ENCODE peak calls at places on chromosomes 5 and 9, in four cellular contexts. E is tibial artery, L is BE2C, S is PC-9. K is an unnamed sample.

GRCh38 chr5:179489015-179489414 is 61.3 kb upstream of the RUFY1 start:
- DNase-seq in S (no peak), E (no peak), L (no peak), K (no peak)

GRCh38 chr9:88583901-88584596 is 49.1 kb downstream of the NXNL2 start:
- DNase-seq in L (no peak), E (no peak), S (no peak), K (no peak)

GRCh38 chr9:22084336-22085035 is 75.4 kb upstream of the CDKN2B start:
- DNase-seq in L (no peak), E (no peak), S (peak; percentile 42), K (no peak)

GRCh38 chr9:96495341-96495740 is 45.4 kb downstream of the HABP4 start:
- DNase-seq in E (no peak), S (no peak), L (no peak), K (no peak)

GRCh38 chr9:116661037-116661954 is 25.8 kb upstream of the TRIM32 start:
- DNase-seq in L (peak; percentile 28), E (no peak), S (peak; percentile 35), K (no peak)

GRCh38 chr9:123364241-123364824 is 8.3 kb downstream of the CRB2 start:
- DNase-seq in L (no peak), S (no peak), E (no peak), K (no peak)

GRCh38 chr5:139817362-139817761 is 21.8 kb downstream of the PSD2 start:
- DNase-seq in L (peak; percentile 5), S (no peak), E (no peak), K (no peak)

GRCh38 chr5:122300374-122300773 is 11.7 kb upstream of the SNCAIP start:
- DNase-seq in S (no peak), E (no peak), L (no peak), K (no peak)

GRCh38 chr9:121354141-121354540 is 15.9 kb downstream of the STOM start:
- DNase-seq in L (no peak), S (no peak), E (no peak), K (no peak)

GRCh38 chr5:14452685-14453084 is 128.9 kb upstream of the OTULINL start:
- DNase-seq in L (no peak), S (no peak), E (no peak), K (no peak)

GRCh38 chr5:95941756-95942155 is 19.9 kb downstream of the ELL2 start:
- DNase-seq in S (no peak), L (no peak), E (no peak), K (no peak)

GRCh38 chr9:94823710-94824109 is 97.2 kb downstream of the AOPEP start:
- DNase-seq in E (no peak), S (no peak), L (no peak), K (no peak)

GRCh38 chr5:73693573-73694061 is 67.6 kb downstream of the ARHGEF28 start:
- DNase-seq in S (no peak), L (peak; percentile 17), E (no peak), K (no peak)

GRCh38 chr5:180816608-180817534 is 14.3 kb upstream of the MGAT1 start:
- DNase-seq in L (no peak), S (no peak), E (no peak), K (peak; percentile 61)

GRCh38 chr9:137694962-137695875 is 76.4 kb downstream of the EHMT1 start:
- DNase-seq in E (no peak), S (peak; percentile 12), L (peak; percentile 48), K (no peak)

GRCh38 chr5:178624626-178625546 is 2.0 kb downstream of the CLK4 start:
- DNase-seq in E (no peak), L (peak; percentile 20), S (no peak), K (no peak)

GRCh38 chr5:119367502-119368237 is 11.9 kb downstream of the TNFAIP8 start:
- DNase-seq in E (no peak), L (no peak), S (no peak), K (no peak)

GRCh38 chr5:142896325-142897007 is 126.3 kb downstream of the ARHGAP26 start:
- DNase-seq in S (peak; percentile 19), L (no peak), E (no peak), K (no peak)

GRCh38 chr9:115234094-115234493 is 116.1 kb upstream of the TNC start:
- DNase-seq in S (peak; percentile 69), E (no peak), L (no peak), K (no peak)

GRCh38 chr9:68746564-68746963 is 41.5 kb downstream of the PIP5K1B start:
- DNase-seq in S (no peak), E (no peak), L (no peak), K (no peak)

DNA sequence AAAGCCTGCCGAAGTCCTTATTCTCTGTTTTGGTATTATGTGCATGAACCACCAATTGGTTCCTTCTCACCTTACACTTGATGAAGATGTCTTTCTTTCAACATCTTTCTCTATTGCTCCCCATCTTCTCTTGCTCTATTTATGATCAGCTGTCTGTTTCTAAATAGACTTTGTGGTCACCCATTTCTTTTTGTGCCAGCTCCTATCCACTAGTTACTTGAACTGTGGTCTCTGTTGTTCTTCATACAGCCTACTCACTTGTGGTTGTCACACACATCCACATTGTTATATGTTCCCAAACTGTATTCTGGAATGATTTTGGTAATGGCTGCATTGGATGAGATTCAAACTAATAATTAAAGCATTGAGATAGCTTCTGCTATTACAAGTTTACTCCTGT is 11.4 kb downstream of the VCAN start:
- DNase-seq in L (no peak), S (no peak), E (no peak), K (no peak)
- H3K4me3 ChIP-seq in L (no peak overlapping the region), S (no peak overlapping the region), E (no peak overlapping the region), K (no peak overlapping the region)

GRCh38 chr9:74281674-74282073 is 215.5 kb upstream of the RORB start:
- DNase-seq in S (no peak), E (no peak), L (no peak), K (no peak)

GRCh38 chr9:74282526-74283253 is 214.4 kb upstream of the RORB start:
- DNase-seq in S (no peak), E (no peak), L (no peak), K (no peak)

GRCh38 chr9:74275872-74276508 is 221.1 kb upstream of the RORB start:
- DNase-seq in L (no peak), E (no peak), S (no peak), K (no peak)

DNA sequence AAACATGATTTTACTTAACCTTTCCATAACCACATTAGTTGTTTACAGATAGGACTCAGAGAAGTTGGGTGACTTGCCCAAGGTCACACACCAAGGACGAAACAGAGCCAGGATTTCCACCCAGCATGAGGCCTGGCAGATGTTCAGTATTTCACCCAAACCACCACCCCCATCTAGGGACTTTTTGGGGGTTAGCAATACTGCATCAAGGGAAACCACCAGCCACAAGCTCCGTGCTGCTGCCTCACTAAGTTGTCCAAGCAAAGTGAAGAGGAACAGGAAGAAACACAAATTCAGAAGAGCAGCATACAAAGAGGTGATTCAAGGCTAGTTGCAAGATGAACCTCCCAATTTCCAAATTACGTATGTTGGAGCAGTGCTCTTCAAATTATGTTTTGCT is 219.6 kb upstream of the RORB start:
- DNase-seq in L (no peak), S (no peak), E (no peak), K (no peak)
- TF ChIP-seq CTCF in L (no peak), S (no peak), E (no peak), K (no peak)

DNA sequence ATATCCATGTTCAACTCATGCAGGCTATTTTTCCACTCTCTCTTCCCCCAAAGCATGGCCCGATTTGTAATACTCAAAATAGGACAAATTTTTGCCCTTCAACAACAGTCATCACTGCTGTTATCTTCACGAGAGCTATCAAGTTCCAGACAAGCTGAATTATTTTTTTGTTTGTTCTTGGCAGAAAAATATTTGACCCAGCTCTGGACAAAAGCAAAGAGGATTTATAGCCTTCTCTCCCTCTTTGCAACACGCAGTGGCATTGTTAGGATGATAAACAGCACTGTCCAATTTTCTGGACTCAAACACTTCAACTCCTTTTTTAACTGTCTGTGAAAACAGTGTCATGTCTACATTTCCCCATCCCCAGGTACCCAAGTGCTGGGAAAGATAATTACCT is 160.2 kb downstream of the SLF1 start:
- DNase-seq in L (no peak), S (no peak), E (no peak), K (no peak)
- H3K4me1 ChIP-seq in L (peaks cover 32% of the 10 kb centered on the region), S (no peaks in the 10 kb centered on the region), E (no peaks in the 10 kb centered on the region), K (no peaks in the 10 kb centered on the region)

GRCh38 chr5:177313561-177314259 is 2.0 kb upstream of the MXD3 start:
- DNase-seq in S (no peak), L (no peak), E (no peak), K (no peak)

GRCh38 chr5:177314376-177315342 is 3.0 kb upstream of the MXD3 start:
- DNase-seq in L (no peak), E (no peak), S (no peak), K (no peak)

GRCh38 chr5:177311361-177311722 is 356 bp downstream of the MXD3 start:
- DNase-seq in S (no peak), E (no peak), L (peak; percentile 54), K (no peak)

GRCh38 chr5:177311723-177312648 is at the start of gene MXD3:
- DNase-seq in E (peak; percentile 98), S (peak; percentile 98), L (peak; percentile 100), K (peak; percentile 88)

GRCh38 chr5:177312649-177313181 is 1.0 kb upstream of the MXD3 start:
- DNase-seq in E (no peak), S (peak; percentile 67), L (peak; percentile 49), K (no peak)
- H3K4me3 ChIP-seq in E (peak overlapping the region; percentile 74), S (peak overlapping the region; percentile 72), L (peak overlapping the region; percentile 78), K (peak overlapping the region; percentile 66)

GRCh38 chr5:42241636-42242035 is 181.6 kb upstream of the GHR start:
- DNase-seq in L (no peak), S (no peak), E (no peak), K (no peak)
- TF ChIP-seq CTCF in L (no peak), S (no peak), E (no peak), K (no peak)

DNA sequence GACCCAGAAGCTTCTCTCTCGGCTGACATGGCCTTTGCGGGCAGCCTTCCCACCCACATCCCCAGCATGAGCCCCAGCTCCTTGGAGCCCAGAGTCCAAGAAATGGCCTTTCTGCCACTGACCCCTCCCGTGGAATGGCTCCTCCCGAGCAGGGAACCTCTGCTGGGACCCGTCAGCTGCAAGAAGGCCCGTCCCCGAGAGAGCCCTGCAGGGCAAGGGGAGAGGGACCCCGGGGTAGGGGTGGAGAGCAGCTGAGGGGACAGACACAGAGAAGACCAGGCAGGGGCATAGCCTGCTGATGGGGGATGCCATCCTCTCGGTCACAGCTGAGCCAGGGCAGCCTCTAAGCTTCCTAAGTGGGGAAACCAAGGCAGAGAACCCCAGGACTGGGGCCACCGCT is 11.2 kb upstream of the NOTCH1 start:
- DNase-seq in E (no peak), L (no peak), S (no peak), K (no peak)
- H3K4me1 ChIP-seq in E (peaks cover 27% of the 10 kb centered on the region), L (no peaks in the 10 kb centered on the region), S (peaks cover 29% of the 10 kb centered on the region), K (no peaks in the 10 kb centered on the region)

GRCh38 chr5:166926098-166926497 is 1365.3 kb upstream of the WWC1 start:
- DNase-seq in S (no peak), E (no peak), L (no peak), K (no peak)
- H3K4me3 ChIP-seq in S (no peak overlapping the region), E (no peak overlapping the region), L (no peak overlapping the region), K (no peak overlapping the region)